ENCODE peak calls at places on chromosomes 4 and X, in seven cellular contexts. U is spleen, Q is upper lobe of right lung, S is DND-41, E is pancreas, W is PC-3, L is A549. Y is an unnamed sample. For H3K4me1 and H3K9me3, the result is how much of the 10 kb centered on the place peaks cover.

GRCh38 chrX:69603566-69604194 is 12.2 kb upstream of the EDA start:
- DNase-seq in W (no peak), L (no peak), E (no peak), Q (no peak), U (no peak), S (no peak), Y (no peak)

GRCh38 chrX:130523460-130524394 is 121.9 kb downstream of the RBMX2 start:
- DNase-seq in S (no peak), Q (no peak), U (no peak), L (no peak), E (no peak), W (peak), Y (no peak)

GRCh38 chr4:139857021-139857420 is 191.4 kb downstream of the MGST2 start:
- DNase-seq in L (no peak), E (no peak), Q (no peak), U (no peak), W (peak), S (peak), Y (no peak)

GRCh38 chr4:74018771-74019170 is 19.7 kb downstream of the CXCL3 start:
- DNase-seq in E (no peak), U (no peak), S (no peak), L (no peak), Q (no peak), W (no peak), Y (no peak)

GRCh38 chr4:149987777-149988410 is 90.4 kb upstream of the DCLK2 start:
- DNase-seq in L (no peak), Q (no peak), W (no peak), S (no peak), E (no peak), U (no peak), Y (no peak)

GRCh38 chr4:139761461-139761860 is 95.8 kb downstream of the MGST2 start:
- DNase-seq in Q (no peak), L (peak), E (no peak), W (peak), U (no peak), S (no peak), Y (no peak)

GRCh38 chrX:107447642-107448041 is 1.8 kb upstream of the FRMPD3 start:
- DNase-seq in S (no peak), L (no peak), W (no peak), Q (no peak), E (no peak), U (no peak), Y (no peak)

GRCh38 chr4:28225005-28225404 is 1364.4 kb downstream of the STIM2 start:
- DNase-seq in E (no peak), L (peak), W (peak), U (no peak), Q (no peak), S (no peak), Y (no peak)

GRCh38 chr4:184849184-184849583 is 23.4 kb upstream of the ACSL1 start:
- DNase-seq in E (no peak), Q (no peak), L (no peak), S (no peak), U (no peak), W (no peak), Y (no peak)

GRCh38 chr4:25925486-25926201 is 11.6 kb downstream of the SMIM20 start:
- DNase-seq in E (no peak), S (no peak), L (peak), U (no peak), W (peak), Q (peak), Y (no peak)

GRCh38 chr4:186882293-186882692 is 158.6 kb upstream of the FAT1 start:
- DNase-seq in W (no peak), L (no peak), S (no peak), U (no peak), Q (no peak), E (no peak), Y (no peak)

GRCh38 chrX:150533863-150534262 is 34.6 kb upstream of the MTM1 start:
- DNase-seq in Q (no peak), L (no peak), S (no peak), U (no peak), E (no peak), W (peak), Y (no peak)

GRCh38 chr4:38128478-38129451 is 168.6 kb downstream of the PTTG2 start:
- DNase-seq in Q (no peak), U (no peak), E (no peak), S (no peak), W (peak), L (no peak), Y (peak)

GRCh38 chr4:1746919-1747602 is 25.7 kb downstream of the TACC3 start:
- DNase-seq in U (no peak), L (no peak), S (no peak), Q (no peak), E (no peak), W (no peak), Y (no peak)

GRCh38 chr4:8341691-8342090 is 72.1 kb downstream of the HTRA3 start:
- DNase-seq in U (no peak), W (no peak), E (no peak), L (no peak), S (no peak), Q (no peak), Y (no peak)
- H3K27ac ChIP-seq in U (peak), W (no peak), E (no peak), L (no peak), S (no peak), Q (peak), Y (no peak)

DNA sequence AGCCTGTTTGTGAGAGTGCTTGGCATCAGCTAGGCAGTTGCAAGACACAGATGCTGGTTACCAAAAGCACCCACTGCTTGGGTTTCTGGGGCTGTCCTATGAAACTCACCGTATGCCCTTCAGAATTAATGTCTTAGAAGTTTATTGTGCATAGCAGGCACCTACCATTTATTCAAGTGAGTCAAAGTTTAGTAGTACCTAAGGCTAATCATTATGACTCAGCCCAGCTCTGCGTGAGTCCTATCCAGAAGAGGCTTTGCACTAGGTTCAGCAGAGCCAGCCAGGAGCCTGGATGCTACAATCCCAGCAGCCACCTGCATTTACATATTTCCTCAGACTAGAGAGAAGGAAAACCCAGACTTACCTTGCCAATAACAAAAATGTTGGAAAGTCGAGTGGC is 4.2 kb downstream of the RPS4X start:
- DNase-seq in Q (no peak), U (no peak), E (no peak), L (no peak), S (no peak), W (peak), Y (no peak)
- H3K4me1 ChIP-seq in Q (under half), U (under half), E (under half), L (half or more), S (under half), W (half or more), Y (under half)

DNA sequence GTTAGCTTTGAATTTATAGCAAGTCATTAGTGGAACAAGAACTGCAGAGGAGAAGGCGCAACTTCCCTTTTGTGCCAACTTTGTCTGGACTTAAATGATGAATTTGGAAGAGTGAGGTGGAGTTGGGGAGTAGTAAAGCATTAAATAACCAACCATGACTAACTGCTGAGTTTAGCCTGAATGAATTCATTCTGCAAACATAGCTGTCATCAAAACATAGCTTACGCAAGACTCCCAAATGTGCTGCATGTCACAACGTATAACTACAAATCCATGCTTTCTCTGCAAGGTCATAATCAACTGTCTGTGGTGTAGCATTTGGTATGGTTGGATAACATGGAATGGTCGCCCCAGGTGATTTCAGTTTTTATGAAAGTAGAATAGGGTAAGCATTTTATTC is 75.9 kb upstream of the RPL34 start:
- DNase-seq in E (no peak), W (peak), Q (no peak), L (no peak), U (no peak), S (no peak), Y (no peak)
- H3K9me3 ChIP-seq in E (under half), W (under half), Q (under half), L (under half), U (under half), S (under half), Y (under half)

GRCh38 chr4:120066525-120067333 is at the start of gene MAD2L1:
- DNase-seq in U (peak), W (peak), Q (peak), S (peak), E (peak), L (peak), Y (peak)

GRCh38 chr4:120070191-120070590 is 3.5 kb upstream of the MAD2L1 start:
- DNase-seq in S (no peak), U (no peak), L (no peak), Q (no peak), W (no peak), E (no peak), Y (no peak)

GRCh38 chr4:120062663-120063195 is 3.9 kb downstream of the MAD2L1 start:
- DNase-seq in U (no peak), S (no peak), E (no peak), Q (no peak), L (no peak), W (no peak), Y (no peak)

GRCh38 chr4:120066182-120066524 is 495 bp downstream of the MAD2L1 start:
- DNase-seq in W (peak), S (peak), E (no peak), U (no peak), L (peak), Q (no peak), Y (no peak)

DNA sequence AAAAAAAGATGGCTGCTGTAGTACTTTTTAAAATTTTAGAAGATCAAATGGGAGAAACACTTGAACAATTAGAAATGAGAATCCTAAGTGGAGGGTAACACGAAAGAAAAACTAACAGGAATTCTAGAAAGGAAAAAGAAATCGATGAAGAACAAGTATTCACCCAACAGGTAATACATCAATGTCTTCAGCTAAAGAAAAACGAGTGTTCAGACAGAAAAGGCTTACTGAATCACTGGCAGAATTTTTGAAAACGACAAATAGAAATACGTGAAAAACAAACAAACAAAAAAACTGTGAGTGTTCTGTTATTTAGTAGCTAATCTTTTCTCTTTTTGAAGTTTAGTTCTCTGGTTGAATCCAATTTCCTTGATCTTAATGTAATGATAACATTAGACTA is 1.8 kb downstream of the MAD2L1 start:
- DNase-seq in S (no peak), W (no peak), Q (no peak), L (no peak), U (no peak), E (no peak), Y (no peak)
- H3K27ac ChIP-seq in S (no peak), W (no peak), Q (no peak), L (no peak), U (no peak), E (no peak), Y (no peak)

GRCh38 chrX:71542825-71543224 is 9.9 kb downstream of the OGT start:
- DNase-seq in E (no peak), U (no peak), W (peak), Q (no peak), S (no peak), L (no peak), Y (no peak)
- H3K4me1 ChIP-seq in E (under half), U (under half), W (half or more), Q (under half), S (under half), L (half or more), Y (half or more)

DNA sequence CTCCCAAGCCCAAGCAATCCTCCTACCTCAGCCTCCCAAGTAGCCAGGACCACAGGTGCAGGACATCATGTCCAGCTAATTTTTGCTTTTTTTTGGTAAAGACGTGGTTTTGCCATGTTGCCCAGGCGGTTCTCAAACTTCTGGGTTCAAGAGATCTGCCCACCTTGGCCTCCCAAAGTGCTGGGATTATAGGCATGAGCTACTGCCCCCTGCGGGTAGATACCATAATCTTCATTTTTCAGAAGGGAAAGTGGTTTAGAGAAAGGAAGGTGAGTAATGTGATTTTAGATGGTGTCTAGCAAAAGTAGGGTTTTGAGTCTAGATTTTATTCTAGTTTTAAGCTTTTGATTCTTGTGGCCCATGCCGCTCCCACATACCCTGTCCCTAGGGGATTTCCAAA is 205.3 kb upstream of the CLNK start:
- DNase-seq in W (no peak), S (no peak), U (no peak), L (no peak), E (no peak), Q (no peak), Y (no peak)
- H3K9me3 ChIP-seq in W (under half), S (under half), U (under half), L (under half), E (under half), Q (under half), Y (under half)